ENCODE peak calls at places on chromosomes 4 and X, in four cellular contexts. S is thoracic aorta, Y is HCT116, I is heart left ventricle. U is an unnamed sample.

GRCh38 chrX:112818114-112819012 is 22.3 kb downstream of the AMOT start:
- DNase-seq in S (no peak), Y (no peak), I (no peak), U (peak; percentile 38)

GRCh38 chr4:164357957-164358356 is 396.0 kb upstream of the SMIM31 start:
- DNase-seq in S (no peak), Y (no peak), I (no peak), U (no peak)

GRCh38 chr4:16667464-16667863 is 231.0 kb downstream of the LDB2 start:
- DNase-seq in S (no peak), Y (no peak), I (no peak), U (no peak)

GRCh38 chr4:94516999-94517398 is 65.3 kb downstream of the PDLIM5 start:
- DNase-seq in S (no peak), Y (peak; percentile 37), I (no peak), U (no peak)

GRCh38 chrX:15158736-15159406 is 111.0 kb downstream of the ASB9 start:
- DNase-seq in S (no peak), Y (no peak), I (no peak), U (no peak)

GRCh38 chr4:114087596-114088230 is 108.3 kb upstream of the ARSJ start:
- DNase-seq in S (no peak), Y (no peak), I (no peak), U (no peak)

GRCh38 chr4:147194107-147194506 is 248.4 kb upstream of the TTC29 start:
- DNase-seq in S (no peak), Y (no peak), I (no peak), U (no peak)

GRCh38 chr4:157220026-157220881 is at the start of gene GRIA2:
- DNase-seq in S (no peak), Y (no peak), I (peak; percentile 70), U (no peak)

GRCh38 chr4:1329408-1330371 is 17.3 kb upstream of the UVSSA start:
- DNase-seq in S (no peak), Y (no peak), I (peak; percentile 52), U (peak; percentile 79)

GRCh38 chr4:120842046-120842445 is 80.5 kb downstream of the PRDM5 start:
- DNase-seq in S (no peak), Y (no peak), I (no peak), U (no peak)

GRCh38 chr4:109916003-109916399 is 3.3 kb downstream of the EGF start:
- DNase-seq in S (no peak), Y (no peak), I (no peak), U (no peak)

GRCh38 chr4:25351777-25352421 is 25.2 kb upstream of the ANAPC4 start:
- DNase-seq in S (no peak), Y (no peak), I (no peak), U (no peak)

GRCh38 chr4:82431026-82431745 is 796 bp downstream of the ENOPH1 start:
- DNase-seq in S (no peak), Y (no peak), I (no peak), U (no peak)

GRCh38 chrX:19372170-19373033 is 28.7 kb downstream of the PDHA1 start:
- DNase-seq in S (no peak), Y (peak; percentile 15), I (peak; percentile 66), U (no peak)

GRCh38 chr4:126850286-126850685 is 782.5 kb upstream of the INTU start:
- DNase-seq in S (no peak), Y (peak; percentile 96), I (no peak), U (no peak)

GRCh38 chr4:64538219-64538618 is 129.0 kb upstream of the TECRL start:
- DNase-seq in S (no peak), Y (no peak), I (no peak), U (no peak)

GRCh38 chrX:113743069-113743468 is 840.8 kb upstream of the HTR2C start:
- DNase-seq in S (no peak), Y (no peak), I (no peak), U (no peak)

GRCh38 chr4:84324850-84325249 is 174.2 kb downstream of the NKX6-1 start:
- DNase-seq in S (no peak), Y (no peak), I (peak; percentile 18), U (no peak)

GRCh38 chr4:177986236-177986635 is 544.0 kb upstream of the AGA start:
- DNase-seq in S (no peak), Y (no peak), I (no peak), U (no peak)

GRCh38 chr4:158170691-158171455 is 2.0 kb downstream of the GASK1B start:
- DNase-seq in S (peak; percentile 49), Y (no peak), I (peak; percentile 91), U (peak; percentile 57)

GRCh38 chr4:75180790-75181776 is 248.2 kb downstream of the PARM1 start:
- DNase-seq in S (no peak), Y (no peak), I (no peak), U (no peak)

GRCh38 chr4:143381171-143382118 is 44.8 kb downstream of the GAB1 start:
- DNase-seq in S (peak; percentile 68), Y (no peak), I (peak; percentile 85), U (peak; percentile 82)

GRCh38 chr4:123479944-123480343 is 83.3 kb downstream of the SPRY1 start:
- DNase-seq in S (no peak), Y (no peak), I (no peak), U (no peak)

GRCh38 chr4:15749001-15749400 is 29.1 kb upstream of the CD38 start:
- DNase-seq in S (no peak), Y (no peak), I (no peak), U (no peak)

GRCh38 chrX:153903238-153903980 is 1.1 kb upstream of the AVPR2 start:
- DNase-seq in S (no peak), Y (no peak), I (no peak), U (no peak)

GRCh38 chr4:4456351-4456750 is 69.4 kb downstream of the NSG1 start:
- DNase-seq in S (no peak), Y (no peak), I (no peak), U (no peak)
- H3K4me1 ChIP-seq in S (no peaks in the 10 kb centered on the region), Y (no peaks in the 10 kb centered on the region), I (no peaks in the 10 kb centered on the region), U (no peaks in the 10 kb centered on the region)

DNA sequence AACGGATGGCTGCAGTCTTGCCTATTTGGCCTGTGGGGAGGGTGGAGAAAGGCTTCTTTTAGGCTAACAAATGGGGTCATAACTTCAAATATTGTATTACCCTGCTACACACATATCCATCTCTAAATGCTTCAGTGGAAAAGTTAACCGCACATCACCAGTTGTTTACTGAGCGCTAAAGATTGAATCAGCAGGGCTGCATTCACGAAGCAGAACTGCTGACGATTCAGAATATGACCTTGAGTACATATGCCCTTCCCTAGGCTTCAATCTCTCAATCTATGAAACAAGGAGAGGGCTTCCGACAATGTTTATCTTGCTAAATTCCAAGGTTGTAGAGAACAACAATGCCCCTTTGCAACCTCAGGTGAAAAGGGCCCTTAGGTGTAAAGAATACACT is 2.7 kb upstream of the ATP6AP2 start:
- DNase-seq in S (no peak), Y (no peak), I (no peak), U (no peak)
- H3K4me1 ChIP-seq in S (peaks cover 7% of the 10 kb centered on the region), Y (no peaks in the 10 kb centered on the region), I (peaks cover 17% of the 10 kb centered on the region), U (no peaks in the 10 kb centered on the region)

GRCh38 chr4:76981649-76982048 is 32.1 kb downstream of the SEPTIN11 start:
- DNase-seq in S (no peak), Y (no peak), I (no peak), U (no peak)
- H3K4me1 ChIP-seq in S (peaks cover 42% of the 10 kb centered on the region), Y (no peaks in the 10 kb centered on the region), I (peaks cover 75% of the 10 kb centered on the region), U (no peaks in the 10 kb centered on the region)

GRCh38 chr4:78642934-78643333 is 91.4 kb downstream of the ANXA3 start:
- DNase-seq in S (no peak), Y (no peak), I (no peak), U (no peak)
- H3K4me1 ChIP-seq in S (peaks cover 8% of the 10 kb centered on the region), Y (peaks cover 7% of the 10 kb centered on the region), I (peaks cover 17% of the 10 kb centered on the region), U (peaks cover 5% of the 10 kb centered on the region)

GRCh38 chr4:88812976-88813375 is 115.3 kb upstream of the NAP1L5 start:
- DNase-seq in S (no peak), Y (no peak), I (no peak), U (no peak)
- H3K4me1 ChIP-seq in S (peaks cover 14% of the 10 kb centered on the region), Y (no peaks in the 10 kb centered on the region), I (peaks cover 59% of the 10 kb centered on the region), U (no peaks in the 10 kb centered on the region)

DNA sequence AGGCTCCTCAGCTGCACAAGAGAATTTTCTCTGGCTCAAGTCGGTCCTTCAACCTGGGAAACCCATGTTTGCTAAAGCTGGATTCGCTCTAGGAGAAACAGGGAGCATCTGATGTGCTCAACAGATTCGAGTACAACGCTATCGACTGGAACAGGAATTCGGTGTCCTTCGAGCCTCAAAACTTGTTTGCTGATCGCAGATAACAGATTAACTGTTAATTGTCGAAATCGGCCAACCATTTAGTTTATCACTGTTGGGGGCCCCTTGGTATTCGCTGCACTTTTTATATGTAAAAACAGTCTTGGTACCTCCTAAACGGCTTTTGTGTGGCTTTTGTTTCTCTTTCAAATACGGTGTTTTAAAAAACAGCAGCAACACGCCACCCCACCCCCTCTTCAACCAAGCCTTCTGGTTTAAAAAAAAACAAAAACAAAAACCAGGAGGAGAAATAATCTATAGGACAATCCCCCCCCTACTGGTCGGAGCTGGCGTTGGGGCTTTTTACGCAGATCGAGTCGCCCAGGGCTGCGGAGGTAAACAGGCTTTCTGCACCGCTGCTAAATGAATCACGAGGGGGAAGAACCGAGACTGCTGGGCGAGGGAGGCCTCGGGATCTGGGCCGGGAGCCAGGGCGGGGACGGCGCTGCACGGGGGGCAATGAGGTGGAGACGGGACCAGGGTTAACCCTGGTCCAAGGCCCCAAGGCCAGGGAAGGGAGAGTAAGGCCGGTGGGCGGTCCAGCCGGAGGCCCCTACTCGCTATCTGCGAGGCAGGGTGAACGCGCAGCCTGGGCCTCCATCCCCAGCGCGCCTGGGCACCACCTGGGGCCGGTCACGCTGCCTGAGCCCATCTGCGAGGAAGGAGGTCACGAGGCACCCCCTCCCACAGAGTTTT is 71.7 kb upstream of the BCOR start:
- DNase-seq in S (no peak), Y (peak; percentile 78), I (peak; percentile 75), U (no peak)
- H3K4me1 ChIP-seq in S (peaks cover 7% of the 10 kb centered on the region), Y (peaks cover 60% of the 10 kb centered on the region), I (peaks cover 37% of the 10 kb centered on the region), U (no peaks in the 10 kb centered on the region)

DNA sequence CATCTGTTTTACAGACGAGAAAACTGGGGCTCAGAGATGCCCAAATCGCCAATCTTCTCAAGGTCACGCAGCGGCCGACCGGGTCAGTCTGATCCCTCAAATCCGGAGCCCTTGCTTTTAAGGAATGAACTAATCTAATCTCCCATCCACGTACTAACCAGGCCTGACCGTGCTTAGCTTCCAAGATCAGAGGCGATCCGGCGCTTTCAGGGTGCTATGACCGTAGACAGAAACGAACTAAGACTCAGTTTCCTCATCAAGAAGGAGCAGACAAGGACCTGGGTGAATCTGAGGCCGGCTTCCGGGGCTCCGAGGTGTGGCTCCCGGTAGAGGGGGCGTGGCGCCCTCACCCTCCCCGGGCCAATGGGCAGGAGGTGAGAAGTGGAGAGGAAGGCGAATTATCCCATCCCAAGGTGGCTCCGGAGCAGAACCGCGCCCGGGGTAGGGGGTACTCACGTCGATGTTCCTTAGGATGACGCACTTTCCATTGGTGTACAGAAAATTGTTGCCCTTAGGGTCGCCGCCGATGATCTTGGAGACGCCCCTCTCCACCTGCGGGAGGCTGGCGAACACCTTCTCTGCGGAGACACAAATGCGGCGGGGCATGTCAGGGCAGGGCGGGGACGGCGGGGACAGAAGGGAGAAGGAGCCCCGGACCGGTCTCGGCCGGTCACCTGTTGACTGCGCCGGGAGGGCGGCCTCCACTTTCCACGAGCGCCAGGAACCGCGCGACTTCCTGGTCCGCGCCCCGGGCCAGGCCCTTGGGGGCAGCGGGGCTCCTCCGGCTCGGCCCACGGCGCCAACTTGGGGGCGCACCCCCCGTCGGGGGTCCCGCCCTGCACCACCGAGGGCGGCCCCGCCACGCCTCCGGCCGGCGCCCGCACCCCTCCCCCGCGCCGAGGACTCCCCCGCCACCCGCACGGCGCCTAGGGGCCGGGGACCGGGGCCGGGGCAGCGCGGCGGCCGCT is 658 bp downstream of the WDR1 start:
- DNase-seq in S (no peak), Y (peak; percentile 28), I (no peak), U (peak; percentile 78)
- H3K4me1 ChIP-seq in S (peaks cover 45% of the 10 kb centered on the region), Y (peaks cover 9% of the 10 kb centered on the region), I (peaks cover 60% of the 10 kb centered on the region), U (peaks cover 8% of the 10 kb centered on the region)

U was measured in breast epithelium.